ENCODE peak calls at places on chromosomes 1 and 21, in ten cellular contexts. N, P, I, J, T, W, R, U, F and X are unnamed samples.

GRCh38 chr1:151944110-151944858 is 35.0 kb upstream of the THEM4 start:
- DNase-seq in I (no peak), W (no peak), R (no peak), U (peak), N (no peak), J (peak), F (no peak), T (no peak), P (no peak), X (no peak)

GRCh38 chr1:87795615-87796337 is 467.1 kb downstream of the LMO4 start:
- DNase-seq in T (no peak), N (no peak), U (no peak), F (no peak), P (no peak), I (no peak), R (peak), J (no peak), W (no peak), X (no peak)

GRCh38 chr1:32893198-32894018 is 7.1 kb downstream of the HPCA start:
- DNase-seq in W (peak), I (no peak), T (no peak), U (no peak), P (no peak), R (peak), J (peak), F (peak), N (peak), X (no peak)

GRCh38 chr1:4053160-4053748 is 153.2 kb upstream of the C1orf174 start:
- DNase-seq in J (no peak), N (no peak), F (no peak), U (no peak), P (no peak), I (no peak), R (no peak), T (peak), W (no peak), X (no peak)

GRCh38 chr1:42003433-42003832 is 84.7 kb upstream of the HIVEP3 start:
- DNase-seq in F (no peak), R (no peak), I (peak), N (no peak), P (no peak), J (no peak), W (peak), U (no peak), T (no peak), X (no peak)

GRCh38 chr1:224432672-224433040 is 1.9 kb downstream of the WDR26 start:
- DNase-seq in R (no peak), N (no peak), J (peak), I (no peak), T (no peak), P (peak), U (peak), F (no peak), W (no peak), X (peak)

GRCh38 chr1:16905856-16906702 is 10.3 kb downstream of the RNU1-2 start:
- DNase-seq in I (no peak), U (peak), R (peak), N (no peak), P (peak), J (peak), T (peak), W (no peak), F (no peak), X (peak)

GRCh38 chr1:206469411-206469932 is 804 bp upstream of the IKBKE start:
- DNase-seq in W (peak), T (no peak), U (no peak), P (peak), F (no peak), I (no peak), R (no peak), J (no peak), N (no peak), X (no peak)

GRCh38 chr1:48552420-48552819 is 80.4 kb upstream of the SPATA6 start:
- DNase-seq in W (no peak), T (no peak), P (peak), I (no peak), F (no peak), N (no peak), U (no peak), J (peak), R (no peak), X (no peak)

GRCh38 chr1:241499910-241500309 is 19.6 kb downstream of the FH start:
- DNase-seq in J (peak), P (peak), N (no peak), T (no peak), F (no peak), W (no peak), U (peak), I (no peak), R (peak), X (peak)

GRCh38 chr21:26425576-26425975 is 147.5 kb downstream of the CYYR1 start:
- DNase-seq in I (no peak), W (no peak), F (no peak), J (no peak), P (no peak), N (no peak), U (no peak), R (no peak), T (no peak), X (no peak)

GRCh38 chr1:216705686-216706085 is 17.5 kb downstream of the ESRRG start:
- DNase-seq in P (no peak), J (no peak), N (no peak), I (no peak), W (peak), T (no peak), F (no peak), U (no peak), R (no peak), X (no peak)

GRCh38 chr1:155049651-155050559 is 1.2 kb upstream of the ADAM15 start:
- DNase-seq in F (no peak), W (no peak), U (peak), J (peak), T (no peak), P (no peak), N (no peak), I (no peak), R (peak), X (no peak)

GRCh38 chr1:9352364-9353140 is 59.9 kb downstream of the SPSB1 start:
- DNase-seq in U (no peak), N (no peak), W (no peak), T (no peak), R (no peak), P (no peak), F (no peak), I (no peak), J (no peak), X (no peak)

GRCh38 chr1:236868625-236869467 is 73.8 kb downstream of the MTR start:
- DNase-seq in N (no peak), W (peak), I (peak), F (no peak), U (peak), P (peak), J (peak), T (no peak), R (peak), X (peak)

GRCh38 chr1:113872219-113872934 is 865 bp upstream of the PTPN22 start:
- DNase-seq in N (no peak), P (peak), T (no peak), F (no peak), W (no peak), U (peak), J (peak), I (no peak), R (no peak), X (no peak)
- H3K4me3 ChIP-seq in N (no peak), P (no peak), T (no peak), F (no peak), W (no peak), U (no peak), J (no peak), I (peak), R (no peak), X (no peak)

GRCh38 chr1:181142096-181143043 is 53.9 kb downstream of the IER5 start:
- DNase-seq in N (peak), I (peak), R (peak), P (peak), J (peak), U (peak), T (peak), F (peak), W (peak), X (peak)
- H3K4me3 ChIP-seq in N (peak), I (peak), R (peak), P (no peak), J (peak), U (peak), T (no peak), F (peak), W (peak), X (peak)

GRCh38 chr1:153293847-153294246 is 18.9 kb downstream of the PGLYRP3 start:
- DNase-seq in R (no peak), N (no peak), T (no peak), U (no peak), W (no peak), I (no peak), J (no peak), P (no peak), F (no peak), X (no peak)

GRCh38 chr1:153292185-153292584 is 20.6 kb downstream of the PGLYRP3 start:
- DNase-seq in R (no peak), T (no peak), N (no peak), F (no peak), I (no peak), J (no peak), W (no peak), P (no peak), U (no peak), X (no peak)

GRCh38 chr1:153293480-153293775 is 19.3 kb downstream of the PGLYRP3 start:
- DNase-seq in N (no peak), F (no peak), I (no peak), T (no peak), U (no peak), R (no peak), W (no peak), J (no peak), P (no peak), X (no peak)

GRCh38 chr1:153291514-153291913 is 21.2 kb downstream of the PGLYRP3 start:
- DNase-seq in W (no peak), T (no peak), F (no peak), P (no peak), I (no peak), U (no peak), J (no peak), N (no peak), R (no peak), X (no peak)

DNA sequence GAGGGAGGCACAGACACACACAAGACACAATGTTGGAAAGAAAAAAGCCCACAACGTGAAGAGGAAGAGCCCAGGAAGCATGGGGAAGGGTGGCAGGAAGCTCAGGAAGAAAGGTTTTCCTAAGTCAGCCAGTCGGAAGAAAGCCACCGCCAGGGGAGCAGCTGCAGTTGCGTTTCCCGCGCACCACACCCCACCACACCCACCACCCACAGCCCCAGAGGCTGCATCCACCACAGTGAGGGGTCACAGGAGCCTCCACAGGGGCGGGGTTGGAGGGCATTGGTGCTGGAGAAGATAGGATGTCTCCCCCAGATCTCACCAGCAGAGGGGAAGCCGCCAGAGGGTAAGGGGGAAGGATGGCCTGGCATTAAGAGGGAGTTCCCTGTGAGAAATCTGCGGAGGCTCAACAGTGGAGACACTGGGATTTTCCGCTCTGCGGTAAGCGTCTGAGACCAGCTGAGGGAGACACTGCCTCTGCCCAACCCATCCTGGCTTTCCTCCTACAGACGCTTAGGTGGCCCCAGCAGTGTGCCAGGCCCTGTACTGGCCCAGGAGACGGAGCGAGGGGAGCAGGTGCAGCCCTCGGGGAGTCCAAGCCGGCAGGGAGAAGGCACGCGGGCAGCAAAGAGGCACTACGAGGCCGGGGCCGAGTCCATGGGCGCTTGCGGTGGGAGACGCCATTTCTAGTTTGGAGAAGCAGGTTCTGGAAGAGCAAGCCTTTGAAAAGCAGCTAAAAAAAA is 19.8 kb downstream of the PGLYRP3 start:
- DNase-seq in I (no peak), U (no peak), W (no peak), F (no peak), P (no peak), N (no peak), J (no peak), R (no peak), T (no peak), X (no peak)
- H3K4me3 ChIP-seq in I (no peak), U (no peak), W (no peak), F (no peak), P (no peak), N (no peak), J (no peak), R (no peak), T (no peak), X (no peak)

GRCh38 chr1:109912873-109913272 is 2.2 kb downstream of the CSF1 start:
- DNase-seq in J (peak), N (no peak), T (no peak), W (no peak), F (no peak), I (no peak), P (no peak), R (peak), U (peak), X (no peak)
- H3K4me3 ChIP-seq in J (peak), N (peak), T (peak), W (peak), F (peak), I (peak), P (no peak), R (no peak), U (peak), X (peak)

GRCh38 chr1:71080782-71081696 is at the start of gene ZRANB2:
- DNase-seq in U (peak), W (peak), R (peak), I (peak), F (peak), T (peak), P (peak), J (peak), N (peak), X (peak)

GRCh38 chr1:71080178-71080781 is 555 bp downstream of the ZRANB2 start:
- DNase-seq in J (peak), R (peak), N (no peak), U (peak), P (peak), F (no peak), I (no peak), T (no peak), W (no peak), X (no peak)

GRCh38 chr1:71083271-71083670 is 2.4 kb upstream of the ZRANB2 start:
- DNase-seq in P (no peak), U (no peak), N (no peak), I (no peak), F (no peak), W (no peak), R (no peak), T (no peak), J (peak), X (no peak)

GRCh38 chr1:71086331-71086730 is 5.5 kb upstream of the ZRANB2 start:
- DNase-seq in P (no peak), N (no peak), F (no peak), T (no peak), W (no peak), R (peak), I (no peak), U (peak), J (peak), X (peak)

GRCh38 chr1:71081697-71082080 is 854 bp upstream of the ZRANB2 start:
- DNase-seq in J (no peak), U (no peak), I (no peak), N (no peak), W (no peak), R (no peak), F (no peak), T (peak), P (no peak), X (no peak)
- H3K4me3 ChIP-seq in J (peak), U (peak), I (peak), N (peak), W (peak), R (no peak), F (peak), T (no peak), P (peak), X (peak)

DNA sequence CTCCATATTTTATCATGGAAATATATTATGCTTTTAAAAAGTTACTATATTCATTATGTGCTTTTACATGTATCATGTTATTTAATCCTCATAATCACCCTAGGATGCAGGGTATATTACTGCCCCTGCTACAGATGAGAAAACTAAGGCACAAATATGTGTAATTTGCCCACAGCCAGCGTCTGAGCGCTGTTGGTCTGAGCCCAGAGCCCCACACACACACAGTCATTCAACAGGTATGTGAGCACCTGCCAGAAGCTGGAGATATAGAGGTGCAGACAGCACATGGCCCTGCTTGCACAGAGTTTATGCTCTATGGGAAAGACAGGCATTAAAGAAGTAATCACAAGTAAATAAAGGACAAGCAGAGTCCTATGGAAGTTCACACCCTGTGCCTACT is 49.8 kb upstream of the SEC16B start:
- DNase-seq in W (no peak), T (no peak), U (no peak), P (no peak), J (no peak), F (no peak), N (no peak), R (no peak), I (no peak), X (no peak)
- H3K4me3 ChIP-seq in W (no peak), T (no peak), U (no peak), P (no peak), J (no peak), F (no peak), N (no peak), R (no peak), I (no peak), X (no peak)